ENCODE peak calls at places on chromosomes 4 and X, in six cellular contexts. One of them, this sample, is unnamed.

GRCh38 chr4:138241281-138242075 is 671 bp downstream of the SLC7A11 start:
- DNase-seq in EL: peak; percentile 75
- DNase-seq in M059J: peak; percentile 54
- DNase-seq in SW 1271: no peak
- DNase-seq in NCI-H526: no peak
- DNase-seq in NCI-H510A treated with DMSO at 0.1 percent for 48 hours: peak; percentile 22
- DNase-seq in this sample: peak; percentile 37

GRCh38 chr4:176291748-176292147 is 22.7 kb upstream of the ASB5 start:
- DNase-seq in EL: no peak
- DNase-seq in M059J: no peak
- DNase-seq in SW 1271: no peak
- DNase-seq in NCI-H526: no peak
- DNase-seq in NCI-H510A treated with DMSO at 0.1 percent for 48 hours: no peak
- DNase-seq in this sample: no peak

GRCh38 chr4:58163172-58163571 is 1053.0 kb upstream of the IGFBP7 start:
- DNase-seq in EL: no peak
- DNase-seq in M059J: no peak
- DNase-seq in SW 1271: no peak
- DNase-seq in NCI-H526: no peak
- DNase-seq in NCI-H510A treated with DMSO at 0.1 percent for 48 hours: no peak
- DNase-seq in this sample: no peak

GRCh38 chrX:42189601-42190000 is 266.2 kb upstream of the CASK start:
- DNase-seq in EL: no peak
- DNase-seq in M059J: no peak
- DNase-seq in SW 1271: no peak
- DNase-seq in NCI-H526: no peak
- DNase-seq in NCI-H510A treated with DMSO at 0.1 percent for 48 hours: no peak
- DNase-seq in this sample: no peak

GRCh38 chr4:6270691-6271121 is 1.1 kb downstream of the WFS1 start:
- DNase-seq in EL: peak; percentile 14
- DNase-seq in M059J: peak; percentile 41
- DNase-seq in SW 1271: no peak
- DNase-seq in NCI-H526: no peak
- DNase-seq in NCI-H510A treated with DMSO at 0.1 percent for 48 hours: no peak
- DNase-seq in this sample: peak; percentile 40

GRCh38 chrX:155215443-155216178 is 649 bp upstream of the VBP1 start:
- DNase-seq in EL: no peak
- DNase-seq in M059J: no peak
- DNase-seq in SW 1271: no peak
- DNase-seq in NCI-H526: peak; percentile 73
- DNase-seq in NCI-H510A treated with DMSO at 0.1 percent for 48 hours: peak; percentile 44
- DNase-seq in this sample: no peak

GRCh38 chr4:83115656-83116285 is 1.2 kb upstream of the PLAC8 start:
- DNase-seq in EL: no peak
- DNase-seq in M059J: no peak
- DNase-seq in SW 1271: no peak
- DNase-seq in NCI-H526: no peak
- DNase-seq in NCI-H510A treated with DMSO at 0.1 percent for 48 hours: no peak
- DNase-seq in this sample: no peak

GRCh38 chrX:120365320-120365719 is 3.4 kb downstream of the ATP1B4 start:
- DNase-seq in EL: peak; percentile 15
- DNase-seq in M059J: peak; percentile 32
- DNase-seq in SW 1271: no peak
- DNase-seq in NCI-H526: no peak
- DNase-seq in NCI-H510A treated with DMSO at 0.1 percent for 48 hours: peak; percentile 2
- DNase-seq in this sample: no peak